ENCODE peak calls at places on chromosome 5, in eight cellular contexts. One of them, this sample, is unnamed.

GRCh38 chr5:34690301-34690700 is 34.2 kb downstream of the RAI14 start:
- DNase-seq in AG04450: no peak
- DNase-seq in effector memory CD4-positive, alpha-beta T cell: no peak
- DNase-seq in A549: no peak
- DNase-seq in aorta: no peak
- DNase-seq in mammary epithelial cell: no peak
- DNase-seq in SJCRH30: peak
- DNase-seq in SJSA1: no peak
- DNase-seq in this sample: no peak

GRCh38 chr5:83025690-83026472 is 51.3 kb downstream of the TMEM167A start:
- DNase-seq in AG04450: no peak
- DNase-seq in A549: no peak
- DNase-seq in SJSA1: no peak
- DNase-seq in mammary epithelial cell: no peak
- DNase-seq in SJCRH30: no peak
- DNase-seq in aorta: no peak
- DNase-seq in effector memory CD4-positive, alpha-beta T cell: no peak
- DNase-seq in this sample: no peak

GRCh38 chr5:107294151-107294550 is 376.6 kb downstream of the EFNA5 start:
- DNase-seq in mammary epithelial cell: no peak
- DNase-seq in SJSA1: no peak
- DNase-seq in effector memory CD4-positive, alpha-beta T cell: no peak
- DNase-seq in A549: no peak
- DNase-seq in aorta: no peak
- DNase-seq in AG04450: no peak
- DNase-seq in SJCRH30: no peak
- DNase-seq in this sample: no peak

GRCh38 chr5:126591549-126591948 is 3.5 kb downstream of the ALDH7A1 start:
- DNase-seq in effector memory CD4-positive, alpha-beta T cell: no peak
- DNase-seq in SJCRH30: no peak
- DNase-seq in AG04450: no peak
- DNase-seq in SJSA1: no peak
- DNase-seq in mammary epithelial cell: no peak
- DNase-seq in A549: no peak
- DNase-seq in aorta: no peak
- DNase-seq in this sample: no peak

GRCh38 chr5:162068412-162068811 is 839 bp downstream of the GABRG2 start:
- DNase-seq in SJSA1: no peak
- DNase-seq in effector memory CD4-positive, alpha-beta T cell: no peak
- DNase-seq in SJCRH30: peak
- DNase-seq in A549: no peak
- DNase-seq in aorta: no peak
- DNase-seq in mammary epithelial cell: peak
- DNase-seq in AG04450: no peak
- DNase-seq in this sample: no peak

GRCh38 chr5:78806544-78806943 is 158.0 kb upstream of the LHFPL2 start:
- DNase-seq in SJSA1: peak
- DNase-seq in A549: no peak
- DNase-seq in effector memory CD4-positive, alpha-beta T cell: no peak
- DNase-seq in aorta: no peak
- DNase-seq in AG04450: peak
- DNase-seq in SJCRH30: peak
- DNase-seq in mammary epithelial cell: peak
- DNase-seq in this sample: peak

GRCh38 chr5:68315679-68316271 is 100.2 kb downstream of the PIK3R1 start:
- DNase-seq in effector memory CD4-positive, alpha-beta T cell: peak
- DNase-seq in A549: no peak
- DNase-seq in mammary epithelial cell: peak
- DNase-seq in SJCRH30: no peak
- DNase-seq in aorta: no peak
- DNase-seq in SJSA1: no peak
- DNase-seq in AG04450: no peak
- DNase-seq in this sample: no peak

GRCh38 chr5:174425964-174426290 is 298.5 kb upstream of the MSX2 start:
- DNase-seq in A549: no peak
- DNase-seq in SJCRH30: peak
- DNase-seq in aorta: no peak
- DNase-seq in mammary epithelial cell: no peak
- DNase-seq in AG04450: no peak
- DNase-seq in effector memory CD4-positive, alpha-beta T cell: no peak
- DNase-seq in SJSA1: no peak
- DNase-seq in this sample: no peak

GRCh38 chr5:57438162-57438561 is 44.4 kb downstream of the ACTBL2 start:
- DNase-seq in A549: no peak
- DNase-seq in effector memory CD4-positive, alpha-beta T cell: no peak
- DNase-seq in SJSA1: no peak
- DNase-seq in SJCRH30: no peak
- DNase-seq in AG04450: no peak
- DNase-seq in mammary epithelial cell: no peak
- DNase-seq in aorta: no peak
- DNase-seq in this sample: no peak

GRCh38 chr5:109053995-109054417 is 306.3 kb downstream of the FER start:
- DNase-seq in mammary epithelial cell: no peak
- DNase-seq in SJCRH30: no peak
- DNase-seq in AG04450: peak
- DNase-seq in SJSA1: no peak
- DNase-seq in A549: no peak
- DNase-seq in effector memory CD4-positive, alpha-beta T cell: no peak
- DNase-seq in aorta: no peak
- DNase-seq in this sample: peak

GRCh38 chr5:82792001-82792615 is 285.1 kb downstream of the TMEM167A start:
- DNase-seq in aorta: no peak
- DNase-seq in SJCRH30: no peak
- DNase-seq in A549: no peak
- DNase-seq in mammary epithelial cell: no peak
- DNase-seq in SJSA1: no peak
- DNase-seq in effector memory CD4-positive, alpha-beta T cell: no peak
- DNase-seq in AG04450: no peak
- DNase-seq in this sample: no peak

GRCh38 chr5:141326088-141326854 is 4.0 kb upstream of the PCDHGA1 start:
- DNase-seq in aorta: peak
- DNase-seq in SJSA1: peak
- DNase-seq in AG04450: peak
- DNase-seq in SJCRH30: no peak
- DNase-seq in effector memory CD4-positive, alpha-beta T cell: peak
- DNase-seq in mammary epithelial cell: peak
- DNase-seq in A549: no peak
- DNase-seq in this sample: peak

GRCh38 chr5:141328231-141328630 is 2.1 kb upstream of the PCDHGA1 start:
- DNase-seq in SJSA1: no peak
- DNase-seq in SJCRH30: no peak
- DNase-seq in effector memory CD4-positive, alpha-beta T cell: no peak
- DNase-seq in aorta: no peak
- DNase-seq in mammary epithelial cell: peak
- DNase-seq in AG04450: no peak
- DNase-seq in A549: no peak
- DNase-seq in this sample: no peak

GRCh38 chr5:141330299-141331080 is at the start of gene PCDHGA1:
- DNase-seq in A549: peak
- DNase-seq in effector memory CD4-positive, alpha-beta T cell: peak
- DNase-seq in aorta: no peak
- DNase-seq in mammary epithelial cell: peak
- DNase-seq in SJCRH30: peak
- DNase-seq in SJSA1: no peak
- DNase-seq in AG04450: no peak
- DNase-seq in this sample: peak
- H3K4me3 ChIP-seq in A549: peak
- H3K4me3 ChIP-seq in effector memory CD4-positive, alpha-beta T cell: no peak
- H3K4me3 ChIP-seq in aorta: no peak
- H3K4me3 ChIP-seq in mammary epithelial cell: peak
- H3K4me3 ChIP-seq in SJCRH30: peak
- H3K4me3 ChIP-seq in SJSA1: peak
- H3K4me3 ChIP-seq in AG04450: peak
- H3K4me3 ChIP-seq in this sample: peak

DNA sequence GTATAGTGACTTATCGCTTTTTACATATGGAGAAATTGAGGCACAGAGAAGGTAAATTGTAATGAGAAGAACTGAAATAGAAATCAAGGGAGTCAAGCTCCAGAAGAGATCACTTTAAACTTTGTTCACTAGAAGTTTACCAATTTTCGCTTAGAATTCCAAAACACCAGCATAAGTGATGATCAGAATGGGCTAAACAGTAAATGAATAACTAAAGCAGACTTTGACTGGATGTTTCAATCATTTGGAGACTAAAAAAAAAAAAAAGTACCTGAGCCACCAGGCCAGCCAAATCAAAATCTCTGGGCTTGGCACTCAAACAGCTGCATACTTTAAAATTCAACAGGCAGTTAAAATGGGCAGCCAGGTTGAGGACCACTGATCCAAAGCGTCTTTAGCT is 38.2 kb upstream of the FYB1 start:
- DNase-seq in A549: no peak
- DNase-seq in effector memory CD4-positive, alpha-beta T cell: no peak
- DNase-seq in mammary epithelial cell: no peak
- DNase-seq in SJSA1: no peak
- DNase-seq in SJCRH30: no peak
- DNase-seq in AG04450: no peak
- DNase-seq in aorta: no peak
- DNase-seq in this sample: no peak
- H3K27ac ChIP-seq in A549: no peak
- H3K27ac ChIP-seq in effector memory CD4-positive, alpha-beta T cell: no peak
- H3K27ac ChIP-seq in mammary epithelial cell: peak
- H3K27ac ChIP-seq in SJSA1: no peak
- H3K27ac ChIP-seq in SJCRH30: no peak
- H3K27ac ChIP-seq in AG04450: no peak
- H3K27ac ChIP-seq in aorta: no peak
- H3K27ac ChIP-seq in this sample: no peak

DNA sequence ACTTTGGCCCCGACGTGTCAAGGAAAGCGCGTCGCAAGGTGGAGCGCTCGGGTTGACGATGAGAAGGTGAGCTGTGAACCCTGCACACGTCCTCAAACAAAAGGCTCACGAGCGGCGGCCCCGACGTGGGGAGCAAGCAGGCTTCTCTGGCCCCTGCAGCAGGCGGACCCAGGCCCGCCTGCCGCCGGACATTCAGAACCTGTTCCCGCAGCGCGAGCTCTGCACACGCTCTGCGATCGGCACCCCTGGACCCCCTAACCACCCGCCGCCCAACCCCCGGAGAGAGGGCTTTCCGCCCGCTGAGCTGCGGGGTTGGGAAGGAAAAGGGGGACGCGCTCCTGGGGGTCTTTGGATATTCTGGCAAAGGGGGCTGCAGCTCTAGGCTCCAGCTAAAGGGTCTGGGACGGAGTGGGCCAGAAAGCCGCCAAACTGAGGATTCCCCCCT is 1.2 kb downstream of the FBN2 start:
- DNase-seq in aorta: no peak
- DNase-seq in effector memory CD4-positive, alpha-beta T cell: no peak
- DNase-seq in SJSA1: no peak
- DNase-seq in SJCRH30: no peak
- DNase-seq in AG04450: no peak
- DNase-seq in A549: no peak
- DNase-seq in mammary epithelial cell: no peak
- DNase-seq in this sample: peak
- H3K4me3 ChIP-seq in aorta: peak
- H3K4me3 ChIP-seq in effector memory CD4-positive, alpha-beta T cell: no peak
- H3K4me3 ChIP-seq in SJSA1: peak
- H3K4me3 ChIP-seq in SJCRH30: peak
- H3K4me3 ChIP-seq in AG04450: peak
- H3K4me3 ChIP-seq in A549: peak
- H3K4me3 ChIP-seq in mammary epithelial cell: peak
- H3K4me3 ChIP-seq in this sample: peak

GRCh38 chr5:133113331-133114061 is 61.7 kb downstream of the HSPA4 start:
- DNase-seq in effector memory CD4-positive, alpha-beta T cell: no peak
- DNase-seq in A549: no peak
- DNase-seq in SJSA1: peak
- DNase-seq in aorta: no peak
- DNase-seq in SJCRH30: no peak
- DNase-seq in AG04450: peak
- DNase-seq in mammary epithelial cell: peak
- DNase-seq in this sample: peak
- H3K27ac ChIP-seq in effector memory CD4-positive, alpha-beta T cell: no peak
- H3K27ac ChIP-seq in A549: no peak
- H3K27ac ChIP-seq in SJSA1: no peak
- H3K27ac ChIP-seq in aorta: no peak
- H3K27ac ChIP-seq in SJCRH30: no peak
- H3K27ac ChIP-seq in AG04450: no peak
- H3K27ac ChIP-seq in mammary epithelial cell: peak
- H3K27ac ChIP-seq in this sample: no peak

GRCh38 chr5:167514461-167514860 is 777.0 kb upstream of the WWC1 start:
- DNase-seq in SJCRH30: no peak
- DNase-seq in mammary epithelial cell: no peak
- DNase-seq in effector memory CD4-positive, alpha-beta T cell: no peak
- DNase-seq in SJSA1: no peak
- DNase-seq in AG04450: no peak
- DNase-seq in aorta: no peak
- DNase-seq in A549: no peak
- DNase-seq in this sample: no peak

GRCh38 chr5:167512111-167512510 is 779.3 kb upstream of the WWC1 start:
- DNase-seq in effector memory CD4-positive, alpha-beta T cell: no peak
- DNase-seq in AG04450: no peak
- DNase-seq in aorta: no peak
- DNase-seq in A549: no peak
- DNase-seq in mammary epithelial cell: no peak
- DNase-seq in SJCRH30: no peak
- DNase-seq in SJSA1: no peak
- DNase-seq in this sample: no peak

GRCh38 chr5:167513383-167513782 is 778.1 kb upstream of the WWC1 start:
- DNase-seq in SJCRH30: peak
- DNase-seq in SJSA1: no peak
- DNase-seq in effector memory CD4-positive, alpha-beta T cell: no peak
- DNase-seq in aorta: no peak
- DNase-seq in mammary epithelial cell: no peak
- DNase-seq in A549: no peak
- DNase-seq in AG04450: no peak
- DNase-seq in this sample: no peak

GRCh38 chr5:167511276-167511675 is 780.2 kb upstream of the WWC1 start:
- DNase-seq in A549: no peak
- DNase-seq in mammary epithelial cell: no peak
- DNase-seq in SJSA1: no peak
- DNase-seq in effector memory CD4-positive, alpha-beta T cell: no peak
- DNase-seq in SJCRH30: no peak
- DNase-seq in AG04450: no peak
- DNase-seq in aorta: no peak
- DNase-seq in this sample: no peak
- H3K4me3 ChIP-seq in A549: no peak
- H3K4me3 ChIP-seq in mammary epithelial cell: no peak
- H3K4me3 ChIP-seq in SJSA1: no peak
- H3K4me3 ChIP-seq in effector memory CD4-positive, alpha-beta T cell: no peak
- H3K4me3 ChIP-seq in SJCRH30: no peak
- H3K4me3 ChIP-seq in AG04450: no peak
- H3K4me3 ChIP-seq in aorta: no peak
- H3K4me3 ChIP-seq in this sample: no peak

This sample was measured in fibroblast of lung.